ENCODE peak calls at places on chromosomes 6 and 20, in four cellular contexts. One of them, this sample, is unnamed.

GRCh38 chr6:166617359-166617758 is 9.7 kb downstream of the RPS6KA2 start:
- DNase-seq in mammary epithelial cell: no peak
- DNase-seq in choroid plexus epithelial cell: peak; percentile 70
- DNase-seq in transverse colon: no peak
- DNase-seq in this sample: peak; percentile 29

GRCh38 chr6:50410577-50410976 is 302.7 kb upstream of the TFAP2D start:
- DNase-seq in transverse colon: no peak
- DNase-seq in choroid plexus epithelial cell: no peak
- DNase-seq in mammary epithelial cell: no peak
- DNase-seq in this sample: no peak

GRCh38 chr6:53410508-53411258 is 61.9 kb upstream of the ELOVL5 start:
- DNase-seq in mammary epithelial cell: peak; percentile 13
- DNase-seq in transverse colon: peak; percentile 29
- DNase-seq in choroid plexus epithelial cell: peak; percentile 69
- DNase-seq in this sample: peak; percentile 76

GRCh38 chr6:89281779-89282246 is 33.3 kb downstream of the GABRR2 start:
- DNase-seq in choroid plexus epithelial cell: peak; percentile 47
- DNase-seq in mammary epithelial cell: peak; percentile 14
- DNase-seq in transverse colon: peak; percentile 49
- DNase-seq in this sample: peak; percentile 68

GRCh38 chr20:25496968-25497401 is 88.3 kb downstream of the NINL start:
- DNase-seq in transverse colon: no peak
- DNase-seq in choroid plexus epithelial cell: no peak
- DNase-seq in mammary epithelial cell: peak; percentile 93
- DNase-seq in this sample: no peak

GRCh38 chr20:3164763-3165410 is 5.2 kb upstream of the FASTKD5 start:
- DNase-seq in choroid plexus epithelial cell: no peak
- DNase-seq in transverse colon: no peak
- DNase-seq in mammary epithelial cell: no peak
- DNase-seq in this sample: no peak

GRCh38 chr6:139482184-139482751 is 107.8 kb upstream of the CITED2 start:
- DNase-seq in mammary epithelial cell: no peak
- DNase-seq in transverse colon: no peak
- DNase-seq in choroid plexus epithelial cell: peak; percentile 21
- DNase-seq in this sample: no peak

GRCh38 chr20:23705895-23706294 is 17.1 kb upstream of the CST4 start:
- DNase-seq in transverse colon: no peak
- DNase-seq in choroid plexus epithelial cell: no peak
- DNase-seq in mammary epithelial cell: no peak
- DNase-seq in this sample: no peak

GRCh38 chr6:155706341-155706740 is 250.7 kb upstream of the NOX3 start:
- DNase-seq in choroid plexus epithelial cell: no peak
- DNase-seq in transverse colon: no peak
- DNase-seq in mammary epithelial cell: no peak
- DNase-seq in this sample: no peak

GRCh38 chr20:44074252-44075151 is 112.5 kb downstream of the JPH2 start:
- DNase-seq in transverse colon: no peak
- DNase-seq in choroid plexus epithelial cell: peak; percentile 33
- DNase-seq in mammary epithelial cell: peak; percentile 53
- DNase-seq in this sample: peak; percentile 49

GRCh38 chr6:166955865-166956443 is 396 bp downstream of the RNASET2 start:
- DNase-seq in transverse colon: no peak
- DNase-seq in choroid plexus epithelial cell: peak; percentile 28
- DNase-seq in mammary epithelial cell: no peak
- DNase-seq in this sample: no peak